ENCODE peak calls at places on chromosomes 12 and 14, in four cellular contexts. S, H, T and P are unnamed samples.

GRCh38 chr14:24408764-24409163 is 10.0 kb downstream of the NYNRIN start:
- DNase-seq in T (no peak), S (no peak), H (no peak), P (no peak)

GRCh38 chr12:114668151-114668891 is 15.7 kb downstream of the TBX3 start:
- DNase-seq in T (no peak), S (peak; percentile 70), H (peak; percentile 93), P (peak; percentile 78)

GRCh38 chr12:47817272-47818006 is 2.3 kb downstream of the HDAC7 start:
- DNase-seq in H (peak; percentile 50), T (no peak), S (no peak), P (no peak)

GRCh38 chr14:45181329-45181728 is 45.6 kb downstream of the FANCM start:
- DNase-seq in S (no peak), H (no peak), T (no peak), P (no peak)

GRCh38 chr14:77032483-77032853 is 4.0 kb upstream of the IRF2BPL start:
- DNase-seq in T (no peak), S (no peak), H (no peak), P (no peak)

GRCh38 chr12:106736051-106736957 is 38.2 kb upstream of the RIC8B start:
- DNase-seq in T (no peak), S (no peak), H (peak; percentile 20), P (no peak)

GRCh38 chr14:100304825-100305445 is 1.3 kb downstream of the SLC25A29 start:
- DNase-seq in T (no peak), H (no peak), S (peak; percentile 60), P (peak; percentile 20)

GRCh38 chr14:68682166-68683103 is 110.4 kb downstream of the ZFP36L1 start:
- DNase-seq in T (peak; percentile 48), S (peak; percentile 25), H (peak; percentile 39), P (no peak)

GRCh38 chr14:22304324-22304723 is 284.7 kb downstream of the DAD1 start:
- DNase-seq in S (no peak), H (no peak), T (no peak), P (no peak)

GRCh38 chr12:14613718-14614117 is 46.0 kb upstream of the PLBD1 start:
- DNase-seq in T (peak; percentile 93), S (no peak), H (no peak), P (no peak)

GRCh38 chr12:46770501-46771183 is 55.2 kb downstream of the SLC38A4 start:
- DNase-seq in S (no peak), T (no peak), H (peak; percentile 78), P (peak; percentile 12)

GRCh38 chr12:128784030-128784770 is 39.6 kb downstream of the SLC15A4 start:
- DNase-seq in H (no peak), S (no peak), T (no peak), P (no peak)

GRCh38 chr12:93571854-93572711 is at the start of gene SOCS2:
- DNase-seq in H (no peak), S (peak; percentile 60), T (no peak), P (peak; percentile 51)

GRCh38 chr12:52032797-52033505 is 18.3 kb upstream of the NR4A1 start:
- DNase-seq in S (peak; percentile 98), H (peak; percentile 90), T (peak; percentile 55), P (peak; percentile 92)

GRCh38 chr12:104514127-104514810 is 57.5 kb downstream of the CHST11 start:
- DNase-seq in H (no peak), T (no peak), S (no peak), P (no peak)

GRCh38 chr14:51004801-51005526 is 60.7 kb upstream of the PYGL start:
- DNase-seq in T (no peak), S (no peak), H (peak; percentile 66), P (no peak)

GRCh38 chr12:50402270-50403000 is 1.8 kb downstream of the LARP4 start:
- DNase-seq in H (no peak), S (no peak), T (no peak), P (no peak)

GRCh38 chr12:64400041-64400440 is 4.2 kb upstream of the XPOT start:
- DNase-seq in T (no peak), H (no peak), S (peak; percentile 46), P (no peak)

GRCh38 chr14:104334812-104335161 is 196.4 kb downstream of the KIF26A start:
- DNase-seq in T (no peak), S (no peak), H (no peak), P (no peak)

GRCh38 chr14:90629471-90629870 is 186.8 kb downstream of the TTC7B start:
- DNase-seq in H (no peak), T (no peak), S (no peak), P (no peak)
- TF ChIP-seq SP1 in H (no peak), T (no peak), S (no peak), P (no peak)

DNA sequence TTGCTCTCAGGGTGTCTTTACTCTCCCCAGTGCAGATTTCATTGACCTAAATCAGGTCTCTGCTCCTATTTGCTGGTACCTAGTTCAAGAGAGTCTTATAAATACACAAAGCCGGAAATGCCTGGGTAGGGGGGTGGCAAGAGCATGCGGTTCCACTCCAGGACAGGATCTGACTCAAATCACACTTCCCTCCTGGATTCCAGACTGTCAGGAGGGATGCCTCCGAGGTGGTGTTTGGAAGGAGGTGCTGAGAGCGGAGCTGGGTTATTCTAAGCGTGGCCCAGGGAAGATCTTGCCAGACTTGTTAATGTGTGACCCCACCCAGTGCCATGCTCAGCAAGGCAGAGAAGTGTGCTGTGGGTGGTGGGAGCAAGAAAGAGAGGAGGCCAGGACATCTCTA is 49.8 kb downstream of the B4GALNT3 start:
- DNase-seq in T (no peak), H (no peak), S (no peak), P (no peak)
- TF ChIP-seq BHLHE40 in T (no peak), H (no peak), S (no peak), P (no peak)

DNA sequence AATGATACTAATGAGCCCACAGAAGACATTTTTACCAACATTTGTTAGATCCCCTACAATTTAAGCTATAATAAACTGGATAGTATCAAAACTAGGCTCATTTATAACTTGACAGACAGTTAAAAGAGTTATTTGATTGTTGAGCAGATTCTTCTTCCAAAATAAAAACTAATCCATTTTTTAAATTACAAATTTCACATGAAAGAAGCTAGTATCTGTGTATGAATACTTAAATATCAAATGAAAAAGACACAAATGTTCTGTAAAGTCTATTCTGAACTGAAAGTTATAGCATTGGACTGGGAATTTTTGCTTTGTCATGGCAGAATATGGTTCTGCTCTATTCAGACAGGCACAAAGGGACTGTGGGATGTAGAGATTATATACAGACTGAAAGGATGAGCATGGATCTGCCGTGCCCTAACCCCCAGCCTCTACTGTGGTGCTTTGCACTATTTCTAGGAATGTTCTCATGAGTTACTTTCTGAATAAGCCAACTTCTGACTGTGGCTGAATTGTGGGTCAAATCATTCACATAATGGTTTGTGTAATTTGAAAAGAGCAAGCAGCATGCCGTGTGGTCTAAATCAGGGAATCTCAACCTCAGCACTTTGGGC is 352.7 kb downstream of the KCNH5 start:
- DNase-seq in H (peak; percentile 5), S (no peak), T (no peak), P (no peak)
- TF ChIP-seq SP1 in H (no peak), S (no peak), T (no peak), P (no peak)

GRCh38 chr12:91786490-91787272 is 359.0 kb downstream of the BTG1 start:
- DNase-seq in T (no peak), H (no peak), S (no peak), P (no peak)
- TF ChIP-seq BHLHE40 in T (no peak), H (no peak), S (no peak), P (no peak)

GRCh38 chr14:66403183-66403582 is 83.0 kb upstream of the CCDC196 start:
- DNase-seq in T (no peak), S (no peak), H (peak; percentile 40), P (peak; percentile 34)
- TF ChIP-seq SP1 in T (no peak), S (no peak), H (no peak), P (no peak)

DNA sequence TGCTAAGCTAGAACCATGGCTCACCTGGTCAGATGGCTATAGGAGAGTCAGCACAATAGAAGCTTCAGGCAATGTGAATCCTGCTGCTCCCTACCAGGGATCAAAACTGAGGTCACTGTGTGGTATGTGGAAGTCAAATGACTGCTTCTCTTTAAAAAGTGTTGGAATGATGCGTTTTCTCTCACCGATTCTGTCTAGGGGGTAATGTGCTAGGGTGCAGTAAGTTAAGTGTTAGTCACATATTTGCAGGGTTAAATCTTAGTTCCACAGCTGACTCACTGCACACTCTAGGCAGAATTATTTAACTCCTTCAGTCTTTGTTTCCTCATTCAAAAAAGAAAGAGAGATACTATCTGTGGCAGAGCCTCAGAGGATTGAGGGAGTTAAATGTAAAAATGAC is 696.6 kb downstream of the DIO2 start:
- DNase-seq in H (no peak), S (no peak), T (no peak), P (no peak)
- TF ChIP-seq BHLHE40 in H (no peak), S (no peak), T (no peak), P (no peak)

GRCh38 chr12:121678305-121678704 is 8.9 kb upstream of the MORN3 start:
- DNase-seq in H (no peak), T (no peak), S (no peak), P (no peak)
- TF ChIP-seq SP1 in H (no peak), T (no peak), S (no peak), P (no peak)